ENCODE peak calls at places on chromosomes 6 and 20, in five cellular contexts. Y, T, J, D and X are unnamed samples.
A peak's percentile ranks its signal among the peaks of the same experiment; 100 is the strongest.

GRCh38 chr6:158503222-158503621 is 56.7 kb upstream of the TMEM181 start:
- DNase-seq in J (no peak), D (no peak), Y (no peak), T (no peak), X (no peak)

GRCh38 chr6:27867051-27867940 is 44.9 kb downstream of the OR2B2 start:
- DNase-seq in T (peak; percentile 84), Y (peak; percentile 79), J (peak; percentile 88), D (peak; percentile 72), X (peak; percentile 88)

GRCh38 chr6:90025418-90026089 is 131.3 kb downstream of the GJA10 start:
- DNase-seq in Y (no peak), T (no peak), J (no peak), D (no peak), X (no peak)

GRCh38 chr6:159110013-159110412 is 59.2 kb upstream of the FNDC1 start:
- DNase-seq in Y (no peak), D (no peak), T (no peak), J (no peak), X (peak; percentile 24)

GRCh38 chr6:79038061-79038460 is 40.0 kb downstream of the PHIP start:
- DNase-seq in T (no peak), J (no peak), D (no peak), Y (no peak), X (no peak)

GRCh38 chr6:80217799-80218198 is 111.3 kb downstream of the BCKDHB start:
- DNase-seq in T (peak; percentile 8), D (no peak), J (no peak), Y (no peak), X (no peak)

GRCh38 chr6:89082439-89082838 is 1.9 kb downstream of the PNRC1 start:
- DNase-seq in J (no peak), Y (no peak), D (no peak), T (no peak), X (no peak)

GRCh38 chr6:135187372-135187771 is 6.3 kb downstream of the MYB start:
- DNase-seq in J (no peak), D (no peak), Y (no peak), T (no peak), X (no peak)

GRCh38 chr6:133991096-133991593 is 38.1 kb downstream of the TBPL1 start:
- DNase-seq in J (no peak), Y (no peak), T (no peak), D (no peak), X (no peak)

GRCh38 chr20:8601542-8601912 is 467.4 kb upstream of the PLCB4 start:
- DNase-seq in J (no peak), D (no peak), T (no peak), Y (no peak), X (no peak)

GRCh38 chr20:44747166-44748004 is 1.7 kb downstream of the KCNK15 start:
- DNase-seq in Y (peak; percentile 90), J (peak; percentile 92), T (peak; percentile 83), D (peak; percentile 92), X (peak; percentile 91)

GRCh38 chr20:1868856-1869255 is 26.4 kb upstream of the SIRPA start:
- DNase-seq in D (no peak), Y (no peak), T (no peak), J (no peak), X (no peak)

GRCh38 chr6:83442752-83443151 is 11.9 kb upstream of the ME1 start:
- DNase-seq in D (no peak), Y (no peak), J (no peak), T (no peak), X (no peak)

GRCh38 chr6:8387942-8388437 is 47.4 kb downstream of the SLC35B3 start:
- DNase-seq in D (no peak), Y (no peak), T (no peak), J (no peak), X (no peak)

GRCh38 chr20:62827323-62828050 is 10.6 kb downstream of the COL9A3 start:
- DNase-seq in T (no peak), D (no peak), J (no peak), Y (no peak), X (no peak)

GRCh38 chr20:64055893-64056638 is 6.6 kb upstream of the SOX18 start:
- DNase-seq in T (no peak), Y (no peak), D (no peak), J (no peak), X (no peak)

GRCh38 chr6:125818225-125818657 is 27.5 kb downstream of the NCOA7 start:
- DNase-seq in D (no peak), Y (no peak), J (no peak), T (no peak), X (no peak)
- H3K4me3 ChIP-seq in D (peak overlapping the region; percentile 35), Y (no peak overlapping the region), J (no peak overlapping the region), T (no peak overlapping the region), X (peak overlapping the region; percentile 2)

GRCh38 chr6:30888472-30889137 is 4.3 kb downstream of the DDR1 start:
- DNase-seq in D (peak; percentile 53), J (no peak), T (no peak), Y (peak; percentile 50), X (no peak)

GRCh38 chr6:30889138-30889885 is 5.0 kb downstream of the DDR1 start:
- DNase-seq in T (no peak), Y (peak; percentile 2), D (peak; percentile 51), J (no peak), X (no peak)

GRCh38 chr6:30890646-30891449 is 6.5 kb downstream of the DDR1 start:
- DNase-seq in D (peak; percentile 59), T (no peak), Y (peak; percentile 28), J (peak; percentile 55), X (no peak)

GRCh38 chr6:30891450-30891723 is 7.1 kb downstream of the DDR1 start:
- DNase-seq in J (no peak), Y (no peak), D (no peak), T (no peak), X (no peak)

GRCh38 chr6:30889921-30890645 is 5.8 kb downstream of the DDR1 start:
- DNase-seq in D (peak; percentile 55), Y (peak; percentile 60), J (peak; percentile 55), T (no peak), X (no peak)
- H3K36me3 ChIP-seq in D (peaks cover 47% of the 10 kb centered on the region), Y (peaks cover 57% of the 10 kb centered on the region), J (peaks cover 4% of the 10 kb centered on the region), T (peaks cover 21% of the 10 kb centered on the region), X (peaks cover 8% of the 10 kb centered on the region)

GRCh38 chr6:132490478-132491204 is 22.3 kb downstream of the STX7 start:
- DNase-seq in Y (no peak), J (no peak), D (no peak), T (no peak), X (no peak)
- H3K4me1 ChIP-seq in Y (no peaks in the 10 kb centered on the region), J (peaks cover 15% of the 10 kb centered on the region), D (peaks cover 30% of the 10 kb centered on the region), T (no peaks in the 10 kb centered on the region), X (no peaks in the 10 kb centered on the region)

GRCh38 chr6:91299544-91300491 is 712.9 kb upstream of the MAP3K7 start:
- DNase-seq in T (peak; percentile 14), J (no peak), D (no peak), Y (no peak), X (no peak)
- H3K4me3 ChIP-seq in T (no peak overlapping the region), J (no peak overlapping the region), D (no peak overlapping the region), Y (no peak overlapping the region), X (no peak overlapping the region)

GRCh38 chr20:41173791-41174341 is 36.5 kb downstream of the PLCG1 start:
- DNase-seq in T (peak; percentile 5), J (peak; percentile 69), Y (peak; percentile 64), D (peak; percentile 60), X (no peak)

GRCh38 chr20:41175201-41175651 is 37.9 kb downstream of the PLCG1 start:
- DNase-seq in D (peak; percentile 38), J (no peak), T (no peak), Y (peak; percentile 43), X (no peak)

GRCh38 chr20:41174373-41174772 is 37.0 kb downstream of the PLCG1 start:
- DNase-seq in J (peak; percentile 59), T (peak; percentile 4), D (peak; percentile 59), Y (peak; percentile 50), X (peak; percentile 32)

GRCh38 chr20:41175727-41176330 is 38.5 kb downstream of the PLCG1 start:
- DNase-seq in Y (peak; percentile 40), J (no peak), D (no peak), T (no peak), X (no peak)

DNA sequence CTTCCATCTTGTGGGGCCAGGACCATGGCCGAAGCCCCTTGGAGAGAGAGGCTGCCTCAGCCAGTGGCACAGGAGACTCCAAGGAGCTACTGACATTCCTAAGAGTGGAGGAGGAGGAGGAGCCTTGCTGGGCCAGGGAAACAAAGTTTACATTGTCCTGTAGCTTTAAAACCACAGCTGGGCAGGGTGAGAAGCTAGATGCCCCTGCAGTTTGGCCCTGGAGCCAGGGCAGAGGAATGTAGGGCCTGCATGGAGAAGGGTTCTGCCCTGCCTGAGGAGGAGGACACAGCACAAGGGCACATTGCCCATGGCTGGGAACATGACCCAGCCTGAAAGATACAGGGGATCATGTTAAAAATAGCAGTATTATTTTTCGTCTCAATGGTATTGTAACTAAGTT is 37.4 kb downstream of the PLCG1 start:
- DNase-seq in T (peak; percentile 7), J (peak; percentile 67), D (peak; percentile 64), Y (peak; percentile 70), X (no peak)
- H3K36me3 ChIP-seq in T (peaks cover 11% of the 10 kb centered on the region), J (peaks cover 2% of the 10 kb centered on the region), D (peaks cover 45% of the 10 kb centered on the region), Y (peaks cover 48% of the 10 kb centered on the region), X (peaks cover 19% of the 10 kb centered on the region)